ENCODE peak calls at places on chromosomes 11 and 22, in ten cellular contexts. R is fibroblast of pulmonary artery, P is pancreas, X is left lung, A is sigmoid colon, L is fibroblast of villous mesenchyme, E is upper lobe of left lung, K is lower lobe of right lung, M is WERI-Rb-1, Y is choroid plexus epithelial cell. H is an unnamed sample.

GRCh38 chr11:75673977-75674582 is 5.2 kb upstream of the MAP6 start:
- DNase-seq in R (peak), P (no peak), X (no peak), A (no peak), L (peak), E (no peak), K (no peak), M (no peak), Y (peak), H (peak)

GRCh38 chr11:58674609-58675008 is 52.1 kb downstream of the CNTF start:
- DNase-seq in R (no peak), P (peak), X (no peak), A (no peak), L (no peak), E (no peak), K (no peak), M (no peak), Y (no peak), H (no peak)

GRCh38 chr11:105612766-105613165 is 2.9 kb downstream of the GRIA4 start:
- DNase-seq in R (no peak), P (no peak), X (no peak), A (no peak), L (no peak), E (no peak), K (no peak), M (no peak), Y (no peak), H (no peak)

GRCh38 chr22:27438271-27438980 is 363.1 kb downstream of the MN1 start:
- DNase-seq in R (no peak), P (peak), X (no peak), A (peak), L (no peak), E (no peak), K (no peak), M (peak), Y (peak), H (peak)

GRCh38 chr22:27045103-27045940 is 387.9 kb downstream of the MIAT start:
- DNase-seq in R (peak), P (peak), X (no peak), A (no peak), L (peak), E (no peak), K (no peak), M (no peak), Y (peak), H (peak)

GRCh38 chr11:13208921-13209320 is 68.7 kb upstream of the BMAL1 start:
- DNase-seq in R (peak), P (no peak), X (no peak), A (no peak), L (no peak), E (no peak), K (no peak), M (no peak), Y (peak), H (peak)

GRCh38 chr11:106424111-106424510 is 346.6 kb downstream of the AASDHPPT start:
- DNase-seq in R (peak), P (no peak), X (no peak), A (no peak), L (peak), E (no peak), K (no peak), M (no peak), Y (peak), H (peak)

GRCh38 chr11:133718238-133718637 is 127.1 kb downstream of the SPATA19 start:
- DNase-seq in R (no peak), P (no peak), X (no peak), A (no peak), L (no peak), E (no peak), K (no peak), M (no peak), Y (no peak), H (no peak)

GRCh38 chr11:122032317-122032716 is 83.7 kb downstream of the BLID start:
- DNase-seq in R (no peak), P (peak), X (no peak), A (no peak), L (peak), E (no peak), K (no peak), M (no peak), Y (no peak), H (peak)

GRCh38 chr11:126583101-126583500 is 227.6 kb downstream of the ST3GAL4 start:
- DNase-seq in R (no peak), P (no peak), X (no peak), A (no peak), L (no peak), E (no peak), K (no peak), M (no peak), Y (no peak), H (no peak)

DNA sequence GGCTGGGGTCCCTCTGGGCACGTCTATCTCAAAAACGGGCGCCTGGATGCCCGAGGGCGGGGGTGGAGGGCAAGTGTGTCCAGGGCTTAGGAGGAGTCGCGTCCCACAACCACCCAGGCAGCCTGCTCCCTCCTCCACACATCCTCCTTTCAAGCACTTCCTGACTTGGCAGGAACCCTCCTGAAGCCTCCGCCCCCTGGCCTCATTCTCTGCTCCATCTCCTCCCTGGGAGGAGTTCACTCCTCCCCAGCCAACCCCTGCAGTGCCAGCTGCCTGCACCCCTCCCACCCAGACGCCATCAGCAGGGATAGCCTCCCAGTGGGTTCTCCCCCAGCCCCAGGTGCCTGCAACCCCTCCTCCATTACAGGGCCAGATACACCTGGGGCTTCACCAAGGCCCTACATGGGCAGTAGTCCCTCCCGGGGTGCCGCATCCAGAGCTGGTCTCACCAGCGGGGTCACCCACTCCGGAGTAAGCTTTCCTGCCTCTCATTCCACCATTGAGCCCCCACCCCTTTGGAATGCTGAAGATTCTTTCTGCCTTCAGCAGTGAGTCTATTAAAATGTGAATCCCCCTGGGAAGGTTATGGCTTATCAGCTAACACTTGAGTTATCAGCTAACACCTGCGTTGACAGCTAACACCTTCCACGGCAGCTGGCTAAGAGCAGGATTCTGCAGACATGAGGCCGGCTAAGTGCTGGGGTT is 24.4 kb downstream of the RTN4R start:
- DNase-seq in R (peak), P (no peak), X (peak), A (peak), L (peak), E (peak), K (peak), M (peak), Y (peak), H (peak)
- H3K4me3 ChIP-seq in R (no peak), P (no peak), X (no peak), A (no peak), L (no peak), E (peak), K (peak), M (no peak), Y (peak), H (no peak)

GRCh38 chr22:23787910-23788309 is 1.1 kb downstream of the SMARCB1 start:
- DNase-seq in R (no peak), P (no peak), X (no peak), A (no peak), L (no peak), E (no peak), K (peak), M (no peak), Y (no peak), H (no peak)

GRCh38 chr22:23789121-23789520 is 2.4 kb downstream of the SMARCB1 start:
- DNase-seq in R (no peak), P (no peak), X (no peak), A (no peak), L (no peak), E (no peak), K (no peak), M (no peak), Y (no peak), H (no peak)

GRCh38 chr22:23790819-23791736 is 4.3 kb downstream of the SMARCB1 start:
- DNase-seq in R (peak), P (no peak), X (no peak), A (no peak), L (peak), E (no peak), K (peak), M (no peak), Y (peak), H (no peak)

GRCh38 chr22:23787600-23787896 is 782 bp downstream of the SMARCB1 start:
- DNase-seq in R (no peak), P (no peak), X (no peak), A (no peak), L (no peak), E (no peak), K (no peak), M (no peak), Y (no peak), H (no peak)

DNA sequence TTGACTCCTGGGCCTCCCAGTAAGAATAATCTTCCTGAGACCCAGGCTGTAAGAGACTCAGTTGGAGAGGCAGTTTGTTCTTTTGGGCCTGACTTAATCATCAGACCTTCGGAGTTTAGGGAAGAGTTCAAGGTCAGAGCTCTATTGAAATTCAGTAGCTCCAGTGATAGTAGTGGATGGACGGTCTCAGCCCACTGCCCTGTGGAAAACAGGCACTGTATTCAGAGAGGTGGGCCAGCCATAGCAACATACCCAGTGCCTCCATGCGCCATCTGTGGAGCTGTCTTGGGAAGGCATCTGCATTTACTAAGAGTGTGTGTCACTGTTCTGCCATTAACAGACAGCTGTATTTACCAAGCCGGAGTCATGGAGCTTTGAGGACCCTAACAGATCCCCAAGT is 2.9 kb downstream of the SMARCB1 start:
- DNase-seq in R (no peak), P (no peak), X (no peak), A (no peak), L (no peak), E (no peak), K (peak), M (no peak), Y (no peak), H (no peak)
- TF ChIP-seq CTCF in R (peak), P (no peak), X (no peak), A (no peak), L (no peak), E (no peak), K (no peak), M (peak), Y (peak), H (no peak)

DNA sequence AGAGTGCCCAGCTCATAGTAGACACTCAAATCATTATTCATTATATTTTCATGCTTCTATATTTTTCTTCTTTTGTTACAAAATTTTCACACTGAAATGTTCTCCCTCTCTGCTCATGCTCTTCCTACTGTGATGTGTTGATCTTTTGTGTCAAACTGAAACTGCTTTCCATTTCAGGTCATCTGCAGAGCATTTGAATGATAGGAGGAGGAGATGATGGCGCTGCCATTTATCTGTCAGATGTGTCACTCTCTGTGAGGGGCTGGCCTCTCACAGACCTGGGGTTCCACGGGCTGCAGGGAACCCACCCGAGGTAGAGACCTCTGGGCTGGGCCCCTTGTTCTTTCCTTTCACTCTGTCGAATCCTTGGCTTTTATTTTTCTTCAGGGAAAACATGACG is 41.1 kb downstream of the OR10A6 start:
- DNase-seq in R (no peak), P (no peak), X (no peak), A (no peak), L (no peak), E (no peak), K (no peak), M (no peak), Y (no peak), H (no peak)
- H3K4me3 ChIP-seq in R (no peak), P (no peak), X (no peak), A (no peak), L (no peak), E (no peak), K (no peak), M (no peak), Y (peak), H (no peak)

DNA sequence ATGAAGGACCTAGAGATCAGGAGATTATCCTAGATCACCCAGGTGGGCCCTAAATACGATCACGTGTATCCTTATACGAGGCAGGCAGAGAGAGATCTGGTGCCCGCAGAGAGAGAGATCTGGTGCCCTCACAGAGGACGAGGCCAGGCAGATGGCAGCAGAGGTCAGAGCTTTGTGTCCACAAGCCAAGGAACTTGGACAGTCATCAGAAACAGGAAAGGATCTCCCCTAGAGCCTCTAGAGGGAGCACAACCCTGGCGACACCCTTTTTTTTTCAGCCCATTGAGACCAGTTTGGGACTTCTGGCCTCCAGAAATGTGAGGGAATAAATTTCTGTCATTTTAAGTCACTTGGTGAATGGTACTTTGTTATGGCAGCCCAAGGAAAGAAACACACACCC is 25.5 kb upstream of the TIMP3 start:
- DNase-seq in R (no peak), P (no peak), X (no peak), A (no peak), L (no peak), E (no peak), K (no peak), M (no peak), Y (no peak), H (no peak)
- TF ChIP-seq CTCF in R (peak), P (no peak), X (no peak), A (no peak), L (peak), E (no peak), K (peak), M (peak), Y (peak), H (peak)

GRCh38 chr11:10845589-10845988 is 12.3 kb downstream of the ZBED5 start:
- DNase-seq in R (no peak), P (no peak), X (no peak), A (no peak), L (no peak), E (no peak), K (no peak), M (no peak), Y (no peak), H (no peak)
- H3K4me3 ChIP-seq in R (no peak), P (no peak), X (no peak), A (no peak), L (no peak), E (no peak), K (no peak), M (no peak), Y (no peak), H (no peak)

GRCh38 chr11:85809881-85810280 is 1.1 kb downstream of the SYTL2 start:
- DNase-seq in R (no peak), P (no peak), X (no peak), A (no peak), L (no peak), E (no peak), K (no peak), M (peak), Y (no peak), H (no peak)
- TF ChIP-seq CTCF in R (no peak), P (no peak), X (no peak), A (no peak), L (peak), E (no peak), K (no peak), M (peak), Y (peak), H (no peak)

GRCh38 chr11:12003815-12004214 is 4.6 kb downstream of the DKK3 start:
- DNase-seq in R (no peak), P (no peak), X (no peak), A (no peak), L (no peak), E (no peak), K (no peak), M (no peak), Y (no peak), H (no peak)
- H3K4me3 ChIP-seq in R (no peak), P (no peak), X (no peak), A (no peak), L (no peak), E (no peak), K (no peak), M (no peak), Y (no peak), H (no peak)

GRCh38 chr11:46489668-46490560 is 98.3 kb upstream of the CHRM4 start:
- DNase-seq in R (peak), P (no peak), X (no peak), A (no peak), L (peak), E (no peak), K (no peak), M (peak), Y (peak), H (peak)
- TF ChIP-seq CTCF in R (peak), P (peak), X (peak), A (peak), L (peak), E (peak), K (peak), M (peak), Y (peak), H (peak)

GRCh38 chr22:30385913-30386312 is 1.3 kb downstream of the RNF215 start:
- DNase-seq in R (no peak), P (no peak), X (no peak), A (no peak), L (no peak), E (no peak), K (no peak), M (no peak), Y (no peak), H (no peak)
- H3K4me3 ChIP-seq in R (peak), P (no peak), X (no peak), A (no peak), L (no peak), E (no peak), K (no peak), M (no peak), Y (peak), H (no peak)

H was measured in cardiac fibroblast.